ENCODE peak calls at places on chromosomes 5 and 9, in seven cellular contexts. H is psoas muscle, G is stomach, A is mammary epithelial cell, X is spleen, V is A673, E is cardiac muscle cell. F is an unnamed sample. For H3K4me1 and H3K36me3, the result is how much of the 10 kb centered on the place peaks cover.

GRCh38 chr5:107894361-107894760 is 223.6 kb upstream of the EFNA5 start:
- DNase-seq in A (no peak), G (no peak), H (no peak), V (no peak), X (no peak), E (peak), F (no peak)

GRCh38 chr9:74874220-74874619 is 13.5 kb downstream of the TRPM6 start:
- DNase-seq in V (no peak), X (no peak), A (no peak), G (no peak), E (no peak), H (no peak), F (no peak)

GRCh38 chr9:4985376-4986266 is 549 bp downstream of the JAK2 start:
- DNase-seq in V (peak), G (peak), A (peak), E (peak), X (peak), H (peak), F (peak)

GRCh38 chr9:80157561-80157983 is 585.8 kb downstream of the TLE4 start:
- DNase-seq in V (peak), A (no peak), X (no peak), H (no peak), E (peak), G (no peak), F (no peak)

GRCh38 chr5:178479261-178479660 is 110.9 kb downstream of the COL23A1 start:
- DNase-seq in G (no peak), V (no peak), H (no peak), E (no peak), A (no peak), X (no peak), F (no peak)

GRCh38 chr5:130874861-130875419 is 290.1 kb downstream of the HINT1 start:
- DNase-seq in A (no peak), E (no peak), H (no peak), X (no peak), V (no peak), G (no peak), F (no peak)

GRCh38 chr5:94469889-94470288 is 148.5 kb downstream of the KIAA0825 start:
- DNase-seq in A (no peak), X (no peak), H (no peak), G (no peak), V (peak), E (peak), F (no peak)

GRCh38 chr5:43190755-43191603 is 1.0 kb upstream of the NIM1K start:
- DNase-seq in E (peak), X (no peak), G (no peak), V (no peak), H (no peak), A (no peak), F (no peak)

GRCh38 chr9:72351538-72352453 is 13.2 kb downstream of the ZFAND5 start:
- DNase-seq in A (peak), H (peak), X (peak), V (no peak), E (no peak), G (no peak), F (peak)

GRCh38 chr5:138210985-138211384 is 2.1 kb downstream of the CDC23 start:
- DNase-seq in H (no peak), E (no peak), A (no peak), X (no peak), V (no peak), G (no peak), F (no peak)

GRCh38 chr5:94329115-94329514 is 289.3 kb downstream of the KIAA0825 start:
- DNase-seq in V (no peak), H (no peak), E (no peak), A (no peak), X (no peak), G (no peak), F (no peak)

GRCh38 chr5:37839441-37840035 is 303 bp downstream of the GDNF start:
- DNase-seq in E (peak), X (no peak), G (no peak), H (peak), A (peak), V (peak), F (peak)

GRCh38 chr9:92726971-92727715 is 37.5 kb downstream of the BICD2 start:
- DNase-seq in A (no peak), H (no peak), G (no peak), E (peak), V (no peak), X (peak), F (peak)

GRCh38 chr5:132962429-132962928 is 955 bp downstream of the AFF4 start:
- DNase-seq in V (peak), H (no peak), X (no peak), E (peak), A (peak), G (no peak), F (no peak)

GRCh38 chr5:79206541-79206940 is 29.4 kb upstream of the JMY start:
- DNase-seq in H (no peak), G (no peak), V (no peak), A (no peak), E (no peak), X (no peak), F (no peak)

GRCh38 chr9:120583958-120584369 is 4.0 kb upstream of the CDK5RAP2 start:
- DNase-seq in X (no peak), G (peak), H (peak), E (peak), A (peak), V (peak), F (no peak)

GRCh38 chr9:128151343-128152132 is 2.3 kb downstream of the LCN2 start:
- DNase-seq in V (no peak), E (no peak), H (peak), X (peak), A (no peak), G (no peak), F (no peak)

GRCh38 chr9:3920586-3921582 is 379.0 kb downstream of the GLIS3 start:
- DNase-seq in A (no peak), G (no peak), H (no peak), V (no peak), E (peak), X (no peak), F (no peak)

DNA sequence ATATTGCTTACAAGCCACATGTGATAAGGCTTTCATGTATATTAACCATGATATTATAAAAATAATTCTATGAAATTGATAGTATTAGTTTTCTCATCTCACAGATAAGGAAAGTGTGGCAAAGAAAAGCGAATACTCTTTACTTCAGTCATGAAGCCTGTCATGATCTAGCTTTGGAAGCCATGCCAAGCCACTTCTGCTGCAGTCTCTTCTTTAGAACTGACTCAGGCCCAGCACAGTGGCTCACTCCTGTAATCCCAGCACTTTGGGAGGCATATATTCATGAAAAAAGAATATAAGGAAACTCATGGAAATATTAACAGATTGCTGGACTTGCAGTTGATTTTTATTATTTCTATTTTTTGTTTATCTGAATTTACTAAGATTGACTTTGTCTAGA is 42.9 kb upstream of the PJA2 start:
- DNase-seq in H (no peak), G (no peak), A (no peak), E (no peak), X (no peak), V (no peak), F (no peak)
- H3K4me1 ChIP-seq in H (under half), G (under half), A (under half), E (under half), X (under half), V (under half), F (under half)

GRCh38 chr5:1351156-1351555 is 6.3 kb upstream of the CLPTM1L start:
- DNase-seq in G (no peak), E (no peak), A (no peak), V (no peak), X (peak), H (no peak), F (no peak)

GRCh38 chr5:1347571-1347970 is 2.7 kb upstream of the CLPTM1L start:
- DNase-seq in V (no peak), X (peak), G (no peak), E (no peak), H (no peak), A (no peak), F (no peak)

GRCh38 chr5:1346627-1347440 is 1.9 kb upstream of the CLPTM1L start:
- DNase-seq in E (no peak), G (no peak), A (no peak), X (peak), V (no peak), H (no peak), F (no peak)

GRCh38 chr5:1348986-1349245 is 4.0 kb upstream of the CLPTM1L start:
- DNase-seq in G (no peak), X (no peak), V (peak), A (no peak), H (no peak), E (no peak), F (no peak)

GRCh38 chr5:1349246-1349645 is 4.3 kb upstream of the CLPTM1L start:
- DNase-seq in E (no peak), A (no peak), V (peak), G (no peak), X (peak), H (no peak), F (no peak)
- TF ChIP-seq CTCF in E (no peak), A (no peak), V (no peak), G (no peak), X (no peak), H (no peak), F (no peak)

DNA sequence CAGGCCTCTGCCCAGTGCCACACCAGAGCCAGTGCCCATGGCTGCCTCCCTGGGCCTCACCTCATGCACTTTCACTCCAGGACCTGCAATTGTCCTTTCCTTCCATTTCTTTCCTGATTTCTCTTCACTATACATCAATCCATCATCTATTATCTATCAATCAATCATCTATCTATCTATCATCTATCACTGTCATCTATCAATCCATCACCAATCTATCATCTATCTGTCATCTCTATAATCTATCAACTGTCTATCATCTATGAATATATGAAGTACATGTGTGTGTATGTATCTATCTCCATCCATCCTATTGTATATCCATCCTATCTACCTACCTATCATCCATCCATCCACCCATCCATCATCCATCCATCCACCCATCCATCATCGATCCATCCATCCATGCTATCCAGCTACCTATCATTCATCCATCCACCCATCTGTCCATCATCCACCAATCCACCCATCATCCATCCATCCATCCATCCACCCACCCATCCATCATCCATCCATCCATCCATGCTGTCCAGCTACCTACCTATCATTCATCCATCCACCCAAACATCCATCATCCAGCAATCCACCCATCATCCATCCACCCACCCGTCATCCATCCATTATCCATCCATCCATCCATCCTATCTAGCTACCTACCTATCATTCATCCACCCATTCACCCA is 26.9 kb downstream of the SLC6A3 start:
- DNase-seq in G (no peak), A (no peak), H (no peak), X (peak), E (no peak), V (no peak), F (no peak)
- H3K36me3 ChIP-seq in G (under half), A (under half), H (under half), X (under half), E (under half), V (under half), F (under half)

DNA sequence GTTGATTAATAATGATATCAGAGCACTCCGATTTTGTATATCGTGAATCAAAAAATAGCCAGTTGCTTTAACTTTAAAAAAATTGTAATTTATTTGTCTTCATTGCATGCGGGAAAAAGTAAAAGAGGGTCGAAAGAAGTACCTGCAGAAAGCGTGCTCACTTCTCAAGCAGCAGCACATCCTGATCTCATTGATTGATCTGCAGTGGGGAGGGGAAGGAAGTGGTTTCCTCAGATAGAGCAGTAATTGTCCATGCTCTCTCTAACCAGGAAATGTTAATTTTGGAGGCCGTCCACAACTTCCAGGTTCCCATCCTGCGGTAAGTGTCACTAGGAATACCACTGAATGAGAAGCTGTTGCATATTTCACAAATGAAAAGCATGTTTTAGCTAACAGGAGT is 63.2 kb downstream of the SYK start:
- DNase-seq in X (no peak), E (no peak), H (no peak), G (no peak), V (no peak), A (no peak), F (no peak)
- H3K4me1 ChIP-seq in X (under half), E (under half), H (under half), G (under half), V (under half), A (under half), F (under half)

GRCh38 chr5:179827684-179828083 is 7.0 kb downstream of the SQSTM1 start:
- DNase-seq in X (peak), G (no peak), A (peak), E (no peak), V (peak), H (peak), F (no peak)
- TF ChIP-seq CTCF in X (no peak), G (no peak), A (no peak), E (no peak), V (no peak), H (no peak), F (no peak)

GRCh38 chr5:1806974-1807373 is 5.8 kb downstream of the NDUFS6 start:
- DNase-seq in G (no peak), H (no peak), E (no peak), X (peak), A (no peak), V (no peak), F (no peak)
- H3K36me3 ChIP-seq in G (half or more), H (under half), E (half or more), X (half or more), A (under half), V (half or more), F (half or more)

GRCh38 chr9:109968702-109969450 is 188.9 kb downstream of the PALM2AKAP2 start:
- DNase-seq in G (no peak), E (peak), A (peak), H (no peak), V (no peak), X (no peak), F (no peak)
- H3K4me1 ChIP-seq in G (under half), E (under half), A (under half), H (under half), V (under half), X (half or more), F (half or more)

GRCh38 chr9:77374266-77374665 is 196.9 kb downstream of the VPS13A start:
- DNase-seq in H (no peak), E (peak), G (no peak), X (no peak), A (no peak), V (no peak), F (no peak)

GRCh38 chr9:77375956-77376532 is 198.7 kb downstream of the VPS13A start:
- DNase-seq in X (no peak), E (peak), A (no peak), G (no peak), V (peak), H (no peak), F (no peak)

DNA sequence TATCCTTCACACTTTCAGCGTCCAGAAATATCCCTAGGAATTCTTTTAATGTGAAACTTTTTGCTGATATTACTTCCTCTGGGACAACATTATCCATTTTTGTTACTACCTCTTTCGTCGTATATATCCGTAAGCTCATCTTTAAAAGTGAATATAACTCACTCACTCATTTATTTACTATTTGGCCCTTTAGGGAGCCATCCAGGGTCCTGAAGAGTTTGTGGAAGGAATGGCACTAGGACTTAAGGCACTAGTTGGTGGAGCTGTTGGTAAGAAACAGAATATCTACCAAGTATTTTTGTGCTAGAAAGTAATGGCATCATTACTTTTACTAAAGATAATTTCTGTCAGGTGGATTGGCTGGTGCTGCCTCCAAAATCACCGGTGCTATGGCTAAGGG is 192.7 kb downstream of the VPS13A start:
- DNase-seq in G (no peak), X (no peak), V (no peak), A (no peak), E (no peak), H (no peak), F (no peak)
- TF ChIP-seq CTCF in G (no peak), X (no peak), V (no peak), A (no peak), E (no peak), H (no peak), F (no peak)

DNA sequence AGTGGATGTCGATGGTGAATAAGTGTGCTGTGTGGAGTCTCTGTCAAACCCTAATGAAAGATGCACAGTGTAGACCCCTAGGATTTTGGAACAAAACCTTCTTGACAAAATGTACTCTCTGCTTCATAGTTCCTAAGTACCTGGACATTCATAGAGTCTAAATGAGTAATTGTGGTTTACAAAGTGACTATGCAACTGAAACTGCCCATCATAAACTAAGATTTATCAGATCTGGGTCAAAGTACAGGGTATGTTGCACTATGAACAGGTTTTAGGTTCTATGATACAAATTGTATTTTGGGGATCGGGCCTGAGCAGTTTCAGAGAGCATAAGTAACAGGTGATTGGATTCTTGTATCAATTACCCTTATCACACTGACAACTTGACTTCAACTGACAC is 79.4 kb downstream of the LURAP1L start:
- DNase-seq in E (no peak), G (no peak), V (no peak), A (peak), H (no peak), X (no peak), F (no peak)
- H3K36me3 ChIP-seq in E (under half), G (under half), V (under half), A (under half), H (under half), X (under half), F (under half)